ENCODE peak calls at places on chromosomes 3 and 15, in seven cellular contexts. One of them, this sample, is unnamed. For H3K36me3, the result is how much of the 10 kb centered on the place peaks cover.

GRCh38 chr15:26531489-26531888 is 241.4 kb downstream of the GABRB3 start:
- DNase-seq in GM12878: no peak
- DNase-seq in heart right ventricle: no peak
- DNase-seq in Panc1: no peak
- DNase-seq in GM23338: peak
- DNase-seq in tibial nerve: no peak
- DNase-seq in esophagus muscularis mucosa: no peak
- DNase-seq in this sample: no peak

GRCh38 chr15:73225358-73226015 is 143.3 kb downstream of the HCN4 start:
- DNase-seq in GM12878: no peak
- DNase-seq in heart right ventricle: no peak
- DNase-seq in Panc1: no peak
- DNase-seq in GM23338: peak
- DNase-seq in tibial nerve: no peak
- DNase-seq in esophagus muscularis mucosa: no peak
- DNase-seq in this sample: no peak

GRCh38 chr3:119641416-119641815 is 19.0 kb downstream of the POPDC2 start:
- DNase-seq in GM12878: no peak
- DNase-seq in heart right ventricle: no peak
- DNase-seq in Panc1: no peak
- DNase-seq in GM23338: no peak
- DNase-seq in tibial nerve: no peak
- DNase-seq in esophagus muscularis mucosa: no peak
- DNase-seq in this sample: no peak

GRCh38 chr3:25156526-25157075 is 271.5 kb upstream of the RARB start:
- DNase-seq in GM12878: no peak
- DNase-seq in heart right ventricle: no peak
- DNase-seq in Panc1: no peak
- DNase-seq in GM23338: peak
- DNase-seq in tibial nerve: peak
- DNase-seq in esophagus muscularis mucosa: no peak
- DNase-seq in this sample: no peak

GRCh38 chr3:195188530-195188917 is 82.4 kb downstream of the XXYLT1 start:
- DNase-seq in GM12878: no peak
- DNase-seq in heart right ventricle: no peak
- DNase-seq in Panc1: no peak
- DNase-seq in GM23338: no peak
- DNase-seq in tibial nerve: no peak
- DNase-seq in esophagus muscularis mucosa: no peak
- DNase-seq in this sample: no peak

GRCh38 chr3:73848173-73848751 is 223.5 kb upstream of the PDZRN3 start:
- DNase-seq in GM12878: no peak
- DNase-seq in heart right ventricle: no peak
- DNase-seq in Panc1: no peak
- DNase-seq in GM23338: peak
- DNase-seq in tibial nerve: no peak
- DNase-seq in esophagus muscularis mucosa: no peak
- DNase-seq in this sample: peak

GRCh38 chr15:101648356-101648755 is 3.8 kb downstream of the TM2D3 start:
- DNase-seq in GM12878: no peak
- DNase-seq in heart right ventricle: no peak
- DNase-seq in Panc1: no peak
- DNase-seq in GM23338: no peak
- DNase-seq in tibial nerve: no peak
- DNase-seq in esophagus muscularis mucosa: no peak
- DNase-seq in this sample: no peak

GRCh38 chr3:193416629-193417028 is 38.1 kb upstream of the ATP13A5 start:
- DNase-seq in GM12878: no peak
- DNase-seq in heart right ventricle: no peak
- DNase-seq in Panc1: no peak
- DNase-seq in GM23338: no peak
- DNase-seq in tibial nerve: no peak
- DNase-seq in esophagus muscularis mucosa: no peak
- DNase-seq in this sample: no peak

GRCh38 chr15:26082069-26082832 is 219.1 kb upstream of the ATP10A start:
- DNase-seq in GM12878: peak
- DNase-seq in heart right ventricle: peak
- DNase-seq in Panc1: peak
- DNase-seq in GM23338: peak
- DNase-seq in tibial nerve: peak
- DNase-seq in esophagus muscularis mucosa: peak
- DNase-seq in this sample: peak

GRCh38 chr3:24013843-24014242 is 68.8 kb downstream of the NR1D2 start:
- DNase-seq in GM12878: no peak
- DNase-seq in heart right ventricle: no peak
- DNase-seq in Panc1: no peak
- DNase-seq in GM23338: no peak
- DNase-seq in tibial nerve: no peak
- DNase-seq in esophagus muscularis mucosa: peak
- DNase-seq in this sample: no peak

GRCh38 chr3:61830111-61830400 is 268.7 kb downstream of the PTPRG start:
- DNase-seq in GM12878: no peak
- DNase-seq in heart right ventricle: no peak
- DNase-seq in Panc1: no peak
- DNase-seq in GM23338: no peak
- DNase-seq in tibial nerve: peak
- DNase-seq in esophagus muscularis mucosa: no peak
- DNase-seq in this sample: no peak

GRCh38 chr15:43854801-43855200 is 28.0 kb downstream of the WDR76 start:
- DNase-seq in GM12878: no peak
- DNase-seq in heart right ventricle: no peak
- DNase-seq in Panc1: no peak
- DNase-seq in GM23338: no peak
- DNase-seq in tibial nerve: no peak
- DNase-seq in esophagus muscularis mucosa: no peak
- DNase-seq in this sample: no peak

GRCh38 chr15:96273317-96274086 is 57.0 kb upstream of the NR2F2 start:
- DNase-seq in GM12878: peak
- DNase-seq in heart right ventricle: no peak
- DNase-seq in Panc1: peak
- DNase-seq in GM23338: no peak
- DNase-seq in tibial nerve: no peak
- DNase-seq in esophagus muscularis mucosa: peak
- DNase-seq in this sample: no peak

GRCh38 chr15:68402432-68403160 is 29.4 kb downstream of the ITGA11 start:
- DNase-seq in GM12878: no peak
- DNase-seq in heart right ventricle: no peak
- DNase-seq in Panc1: no peak
- DNase-seq in GM23338: no peak
- DNase-seq in tibial nerve: no peak
- DNase-seq in esophagus muscularis mucosa: peak
- DNase-seq in this sample: no peak

GRCh38 chr15:64586974-64587373 is 126.6 kb downstream of the ZNF609 start:
- DNase-seq in GM12878: no peak
- DNase-seq in heart right ventricle: no peak
- DNase-seq in Panc1: no peak
- DNase-seq in GM23338: no peak
- DNase-seq in tibial nerve: no peak
- DNase-seq in esophagus muscularis mucosa: no peak
- DNase-seq in this sample: no peak

GRCh38 chr3:112096176-112096575 is 10.0 kb downstream of the C3orf52 start:
- DNase-seq in GM12878: no peak
- DNase-seq in heart right ventricle: no peak
- DNase-seq in Panc1: no peak
- DNase-seq in GM23338: no peak
- DNase-seq in tibial nerve: no peak
- DNase-seq in esophagus muscularis mucosa: no peak
- DNase-seq in this sample: no peak

GRCh38 chr3:129745253-129745652 is 138.8 kb upstream of the PLXND1 start:
- DNase-seq in GM12878: no peak
- DNase-seq in heart right ventricle: no peak
- DNase-seq in Panc1: no peak
- DNase-seq in GM23338: peak
- DNase-seq in tibial nerve: no peak
- DNase-seq in esophagus muscularis mucosa: no peak
- DNase-seq in this sample: no peak

DNA sequence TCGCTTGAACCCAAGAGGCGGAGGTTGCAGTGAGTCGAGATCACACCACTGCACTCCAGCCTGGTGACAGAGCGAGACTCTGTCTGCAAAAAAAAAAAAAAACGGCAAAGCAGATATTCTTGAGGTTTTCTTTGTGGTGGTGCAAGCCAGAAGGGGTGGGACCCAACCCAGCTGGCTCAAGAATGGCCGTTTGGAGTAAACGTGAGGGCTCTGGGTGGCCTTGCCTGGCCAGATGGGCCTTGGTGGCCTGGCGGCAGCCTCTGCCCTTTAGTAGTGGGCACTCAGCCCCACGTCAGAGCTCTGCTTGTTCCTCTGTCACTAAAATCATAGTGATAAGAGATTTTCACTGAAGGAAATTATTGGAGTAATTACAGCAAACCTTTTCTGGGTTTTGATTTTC is 50.5 kb downstream of the ATP1B3 start:
- DNase-seq in GM12878: no peak
- DNase-seq in heart right ventricle: no peak
- DNase-seq in Panc1: no peak
- DNase-seq in GM23338: no peak
- DNase-seq in tibial nerve: no peak
- DNase-seq in esophagus muscularis mucosa: no peak
- DNase-seq in this sample: no peak
- H3K36me3 ChIP-seq in GM12878: under half
- H3K36me3 ChIP-seq in heart right ventricle: under half
- H3K36me3 ChIP-seq in Panc1: under half
- H3K36me3 ChIP-seq in GM23338: under half
- H3K36me3 ChIP-seq in tibial nerve: under half
- H3K36me3 ChIP-seq in esophagus muscularis mucosa: half or more
- H3K36me3 ChIP-seq in this sample: under half

GRCh38 chr15:90436952-90437351 is 48.9 kb downstream of the IQGAP1 start:
- DNase-seq in GM12878: no peak
- DNase-seq in heart right ventricle: no peak
- DNase-seq in Panc1: no peak
- DNase-seq in GM23338: no peak
- DNase-seq in tibial nerve: no peak
- DNase-seq in esophagus muscularis mucosa: no peak
- DNase-seq in this sample: no peak
- H3K36me3 ChIP-seq in GM12878: under half
- H3K36me3 ChIP-seq in heart right ventricle: under half
- H3K36me3 ChIP-seq in Panc1: under half
- H3K36me3 ChIP-seq in GM23338: under half
- H3K36me3 ChIP-seq in tibial nerve: under half
- H3K36me3 ChIP-seq in esophagus muscularis mucosa: half or more
- H3K36me3 ChIP-seq in this sample: under half

GRCh38 chr3:47007482-47008257 is 28.2 kb downstream of the NBEAL2 start:
- DNase-seq in GM12878: no peak
- DNase-seq in heart right ventricle: peak
- DNase-seq in Panc1: no peak
- DNase-seq in GM23338: no peak
- DNase-seq in tibial nerve: no peak
- DNase-seq in esophagus muscularis mucosa: no peak
- DNase-seq in this sample: no peak
- H3K36me3 ChIP-seq in GM12878: under half
- H3K36me3 ChIP-seq in heart right ventricle: under half
- H3K36me3 ChIP-seq in Panc1: under half
- H3K36me3 ChIP-seq in GM23338: under half
- H3K36me3 ChIP-seq in tibial nerve: under half
- H3K36me3 ChIP-seq in esophagus muscularis mucosa: under half
- H3K36me3 ChIP-seq in this sample: under half

GRCh38 chr3:44995142-44995770 is 19.2 kb downstream of the EXOSC7 start:
- DNase-seq in GM12878: no peak
- DNase-seq in heart right ventricle: no peak
- DNase-seq in Panc1: no peak
- DNase-seq in GM23338: no peak
- DNase-seq in tibial nerve: peak
- DNase-seq in esophagus muscularis mucosa: no peak
- DNase-seq in this sample: no peak
- H3K36me3 ChIP-seq in GM12878: under half
- H3K36me3 ChIP-seq in heart right ventricle: under half
- H3K36me3 ChIP-seq in Panc1: under half
- H3K36me3 ChIP-seq in GM23338: under half
- H3K36me3 ChIP-seq in tibial nerve: under half
- H3K36me3 ChIP-seq in esophagus muscularis mucosa: half or more
- H3K36me3 ChIP-seq in this sample: under half

DNA sequence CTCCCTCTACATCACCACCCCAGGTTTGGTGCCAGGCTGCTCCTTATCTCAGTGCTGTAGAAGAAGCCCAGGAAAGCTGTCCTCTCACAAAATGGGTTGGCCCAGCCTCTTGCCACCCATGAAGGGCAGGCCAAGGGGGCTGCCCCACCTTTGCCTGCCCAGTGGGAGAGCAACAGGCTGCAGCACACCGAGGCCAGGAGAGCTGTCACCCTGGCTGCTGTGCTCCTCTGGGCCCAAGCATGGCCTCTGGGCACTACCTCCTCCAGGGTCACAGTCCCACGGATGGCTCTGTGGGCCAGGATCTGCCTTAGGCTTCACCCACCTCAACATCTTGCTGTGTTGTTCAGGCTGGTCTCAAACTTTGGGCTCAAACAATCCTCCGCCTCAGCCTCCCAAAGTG is 6.4 kb upstream of the STAB1 start:
- DNase-seq in GM12878: no peak
- DNase-seq in heart right ventricle: no peak
- DNase-seq in Panc1: no peak
- DNase-seq in GM23338: no peak
- DNase-seq in tibial nerve: no peak
- DNase-seq in esophagus muscularis mucosa: no peak
- DNase-seq in this sample: no peak
- H3K36me3 ChIP-seq in GM12878: under half
- H3K36me3 ChIP-seq in heart right ventricle: half or more
- H3K36me3 ChIP-seq in Panc1: under half
- H3K36me3 ChIP-seq in GM23338: under half
- H3K36me3 ChIP-seq in tibial nerve: under half
- H3K36me3 ChIP-seq in esophagus muscularis mucosa: half or more
- H3K36me3 ChIP-seq in this sample: under half

GRCh38 chr3:39101022-39101689 is 6.3 kb downstream of the GORASP1 start:
- DNase-seq in GM12878: no peak
- DNase-seq in heart right ventricle: no peak
- DNase-seq in Panc1: no peak
- DNase-seq in GM23338: peak
- DNase-seq in tibial nerve: no peak
- DNase-seq in esophagus muscularis mucosa: peak
- DNase-seq in this sample: no peak
- H3K36me3 ChIP-seq in GM12878: under half
- H3K36me3 ChIP-seq in heart right ventricle: under half
- H3K36me3 ChIP-seq in Panc1: under half
- H3K36me3 ChIP-seq in GM23338: under half
- H3K36me3 ChIP-seq in tibial nerve: under half
- H3K36me3 ChIP-seq in esophagus muscularis mucosa: half or more
- H3K36me3 ChIP-seq in this sample: under half

This sample was measured in Caco-2.